ENCODE peak calls at places on chromosomes 11 and 22, in seven cellular contexts. X is cardiac muscle cell; N is brain microvascular endothelial cell; R is adrenal gland; A is CD8-positive, alpha-beta T cell; S is HepG2; J is esophagus muscularis mucosa. D is an unnamed sample.

GRCh38 chr11:110912437-110912836 is 200.2 kb upstream of the ARHGAP20 start:
- DNase-seq in S (no peak), A (no peak), X (no peak), R (peak; percentile 63), N (no peak), J (peak; percentile 12), D (no peak)

GRCh38 chr22:32799516-32799915 is 2.0 kb upstream of the TIMP3 start:
- DNase-seq in A (no peak), X (no peak), S (no peak), R (no peak), N (no peak), J (no peak), D (no peak)

GRCh38 chr11:108984548-108984947 is 319.7 kb downstream of the DDX10 start:
- DNase-seq in J (no peak), X (no peak), A (no peak), N (no peak), S (no peak), R (no peak), D (no peak)

GRCh38 chr22:49992921-49993648 is 19.5 kb downstream of the IL17REL start:
- DNase-seq in N (peak; percentile 27), X (peak; percentile 78), S (peak; percentile 49), J (no peak), A (peak; percentile 48), R (peak; percentile 77), D (no peak)

GRCh38 chr11:33869511-33870422 is 22.1 kb downstream of the LMO2 start:
- DNase-seq in N (no peak), S (no peak), X (peak; percentile 69), A (no peak), R (no peak), J (no peak), D (no peak)

GRCh38 chr11:88098289-88098688 is 77.0 kb downstream of the RAB38 start:
- DNase-seq in J (no peak), S (no peak), R (no peak), N (no peak), A (no peak), X (no peak), D (no peak)

GRCh38 chr11:66310324-66310723 is 6.5 kb downstream of the CD248 start:
- DNase-seq in A (no peak), J (no peak), N (no peak), S (no peak), X (no peak), R (no peak), D (no peak)

GRCh38 chr22:21665047-21665851 is 563 bp upstream of the PPIL2 start:
- DNase-seq in A (no peak), R (no peak), S (no peak), N (no peak), X (no peak), J (no peak), D (no peak)

GRCh38 chr11:122192634-122193245 is 76.7 kb upstream of the BLID start:
- DNase-seq in J (peak; percentile 66), R (no peak), A (no peak), N (no peak), S (no peak), X (no peak), D (no peak)

GRCh38 chr11:6307879-6308278 is 12.4 kb downstream of the CAVIN3 start:
- DNase-seq in X (no peak), J (no peak), N (peak; percentile 21), S (no peak), A (no peak), R (no peak), D (no peak)

GRCh38 chr22:41668971-41669911 is 19.4 kb downstream of the SNU13 start:
- DNase-seq in J (no peak), X (no peak), R (peak; percentile 53), S (no peak), N (peak; percentile 73), A (no peak), D (no peak)

GRCh38 chr11:59142530-59143507 is at the start of gene FAM111A:
- DNase-seq in X (peak; percentile 75), N (peak; percentile 86), J (peak; percentile 95), R (peak; percentile 94), A (peak; percentile 75), S (peak; percentile 78), D (peak; percentile 94)

DNA sequence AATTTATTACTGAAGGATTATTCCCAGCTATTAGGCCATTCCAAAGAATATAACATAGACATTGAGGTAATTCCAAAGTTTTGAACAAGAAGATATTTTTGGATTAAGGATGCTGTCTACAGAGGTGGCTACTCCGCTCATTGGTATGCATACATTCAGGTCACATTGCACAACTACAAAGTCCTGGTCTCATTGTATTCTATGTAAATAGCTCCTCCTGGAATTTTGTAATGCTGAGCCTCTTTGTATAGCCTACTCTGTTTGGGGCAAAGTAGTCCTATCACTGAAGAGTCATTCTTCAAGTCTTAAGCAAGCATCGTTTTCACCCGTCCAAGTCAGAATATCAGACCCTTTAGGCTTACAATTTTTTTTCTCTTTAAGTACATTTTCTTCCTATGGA is 142.4 kb downstream of the KIF18A start:
- DNase-seq in S (peak; percentile 16), X (no peak), N (no peak), A (no peak), J (no peak), R (no peak), D (no peak)
- H3K4me3 ChIP-seq in S (no peak overlapping the region), X (no peak overlapping the region), N (no peak overlapping the region), A (no peak overlapping the region), J (no peak overlapping the region), R (no peak overlapping the region), D (no peak overlapping the region)

GRCh38 chr22:45435544-45436139 is 22.1 kb downstream of the RIBC2 start:
- DNase-seq in X (peak; percentile 90), N (peak; percentile 87), R (peak; percentile 96), A (peak; percentile 65), S (peak; percentile 75), J (peak; percentile 96), D (peak; percentile 73)
- H3K27ac ChIP-seq in X (peak overlapping the region; percentile 65), N (no peak overlapping the region), R (no peak overlapping the region), A (no peak overlapping the region), S (peak overlapping the region; percentile 20), J (peak overlapping the region; percentile 62), D (no peak overlapping the region)

DNA sequence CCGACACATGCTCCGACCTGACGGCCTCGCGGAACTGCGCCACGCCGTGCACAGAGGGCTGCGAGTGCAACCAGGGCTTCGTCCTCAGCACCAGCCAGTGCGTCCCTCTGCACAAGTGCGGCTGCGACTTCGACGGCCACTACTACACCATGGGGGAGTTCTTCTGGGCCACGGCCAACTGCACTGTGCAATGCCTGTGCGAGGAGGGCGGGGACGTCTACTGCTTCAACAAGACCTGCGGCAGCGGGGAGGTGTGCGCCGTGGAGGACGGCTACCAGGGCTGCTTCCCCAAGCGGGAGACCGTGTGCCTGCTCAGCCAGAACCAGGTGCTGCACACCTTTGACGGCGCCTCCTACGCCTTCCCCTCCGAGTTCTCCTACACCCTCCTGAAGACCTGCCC is 26.8 kb downstream of the TECTA start:
- DNase-seq in A (no peak), R (no peak), J (no peak), N (no peak), X (no peak), S (no peak), D (no peak)
- H3K27me3 ChIP-seq in A (no peaks in the 10 kb centered on the region), R (no peaks in the 10 kb centered on the region), J (no peaks in the 10 kb centered on the region), N (no peaks in the 10 kb centered on the region), X (no peaks in the 10 kb centered on the region), S (peaks cover 4% of the 10 kb centered on the region), D (no peaks in the 10 kb centered on the region)

GRCh38 chr11:96061094-96061493 is 137.2 kb upstream of the MTMR2 start:
- DNase-seq in A (no peak), S (peak; percentile 27), N (no peak), J (no peak), R (no peak), X (no peak), D (no peak)
- H3K4me3 ChIP-seq in A (no peak overlapping the region), S (no peak overlapping the region), N (no peak overlapping the region), J (no peak overlapping the region), R (no peak overlapping the region), X (no peak overlapping the region), D (no peak overlapping the region)

DNA sequence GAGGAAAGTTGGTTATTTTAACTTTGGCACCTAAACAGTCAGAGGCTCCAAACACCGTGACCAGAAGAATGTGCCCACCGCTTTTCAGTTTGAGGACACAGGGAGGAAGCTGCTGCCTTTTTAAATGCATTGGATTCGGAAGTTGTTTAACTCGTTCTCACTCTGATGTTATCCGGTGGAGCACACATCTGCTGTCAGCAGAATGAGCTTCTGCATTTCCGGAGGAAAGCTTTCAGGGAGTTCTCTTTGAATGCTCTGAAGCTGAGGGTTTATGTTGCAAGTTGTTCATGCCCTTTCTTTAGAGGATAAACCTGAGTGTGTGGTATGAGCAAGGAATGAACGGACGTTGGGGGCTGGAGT is 64.1 kb downstream of the PPFIBP2 start:
- DNase-seq in X (no peak), S (no peak), J (no peak), R (no peak), A (no peak), N (peak; percentile 15), D (no peak)
- H3K27ac ChIP-seq in X (peak overlapping the region; percentile 66), S (no peak overlapping the region), J (peak overlapping the region; percentile 83), R (no peak overlapping the region), A (no peak overlapping the region), N (no peak overlapping the region), D (no peak overlapping the region)

GRCh38 chr11:71373791-71374454 is 74.3 kb downstream of the DHCR7 start:
- DNase-seq in R (no peak), J (no peak), X (no peak), N (no peak), A (no peak), S (no peak), D (no peak)
- H3K27me3 ChIP-seq in R (no peaks in the 10 kb centered on the region), J (no peaks in the 10 kb centered on the region), X (peaks cover 8% of the 10 kb centered on the region), N (no peaks in the 10 kb centered on the region), A (no peaks in the 10 kb centered on the region), S (peaks cover 24% of the 10 kb centered on the region), D (peaks cover 5% of the 10 kb centered on the region)

GRCh38 chr11:12756867-12757266 is 82.6 kb downstream of the TEAD1 start:
- DNase-seq in S (no peak), R (no peak), N (no peak), X (no peak), A (no peak), J (no peak), D (no peak)
- H3K4me3 ChIP-seq in S (no peak overlapping the region), R (no peak overlapping the region), N (no peak overlapping the region), X (no peak overlapping the region), A (no peak overlapping the region), J (no peak overlapping the region), D (no peak overlapping the region)

GRCh38 chr22:43168416-43169309 is 17.3 kb downstream of the TSPO start:
- DNase-seq in S (no peak), X (no peak), N (peak; percentile 55), A (no peak), J (no peak), R (no peak), D (no peak)
- H3K27ac ChIP-seq in S (no peak overlapping the region), X (no peak overlapping the region), N (peak overlapping the region; percentile 47), A (no peak overlapping the region), J (no peak overlapping the region), R (no peak overlapping the region), D (no peak overlapping the region)

GRCh38 chr11:116529210-116529609 is 243.6 kb downstream of the BUD13 start:
- DNase-seq in N (no peak), S (no peak), X (no peak), R (peak; percentile 3), A (no peak), J (no peak), D (no peak)
- H3K27me3 ChIP-seq in N (no peaks in the 10 kb centered on the region), S (peaks cover 2% of the 10 kb centered on the region), X (no peaks in the 10 kb centered on the region), R (peaks cover 12% of the 10 kb centered on the region), A (no peaks in the 10 kb centered on the region), J (no peaks in the 10 kb centered on the region), D (peaks cover 4% of the 10 kb centered on the region)